ENCODE peak calls at places on chromosomes 5 and 9, in six cellular contexts. H is kidney, F is heart left ventricle, E is neural progenitor cell, T is PC-9, I is spleen. O is an unnamed sample. For H3K4me1, the result is how much of the 10 kb centered on the place peaks cover.

GRCh38 chr5:100643473-100643872 is 108.3 kb downstream of the FAM174A start:
- DNase-seq in H (no peak), F (no peak), E (peak), T (no peak), I (no peak), O (no peak)

GRCh38 chr5:160463775-160464465 is 42.3 kb downstream of the PTTG1 start:
- DNase-seq in H (no peak), F (no peak), E (no peak), T (peak), I (no peak), O (no peak)

GRCh38 chr5:32710335-32710858 is 724 bp upstream of the NPR3 start:
- DNase-seq in H (peak), F (peak), E (peak), T (no peak), I (no peak), O (no peak)

GRCh38 chr9:107486674-107487520 is 2.7 kb downstream of the KLF4 start:
- DNase-seq in H (peak), F (peak), E (no peak), T (peak), I (peak), O (no peak)

GRCh38 chr9:81578606-81579005 is 110.7 kb downstream of the TLE1 start:
- DNase-seq in H (no peak), F (no peak), E (no peak), T (no peak), I (no peak), O (no peak)

GRCh38 chr9:71909887-71910601 is 949 bp downstream of the ABHD17B start:
- DNase-seq in H (no peak), F (peak), E (peak), T (peak), I (no peak), O (peak)

GRCh38 chr5:36422957-36423356 is 121.3 kb upstream of the RANBP3L start:
- DNase-seq in H (no peak), F (no peak), E (no peak), T (no peak), I (no peak), O (no peak)

GRCh38 chr9:125190371-125190801 is 783 bp upstream of the PPP6C start:
- DNase-seq in H (no peak), F (no peak), E (peak), T (no peak), I (peak), O (no peak)

GRCh38 chr9:17349816-17350215 is 215.0 kb downstream of the CNTLN start:
- DNase-seq in H (no peak), F (no peak), E (no peak), T (no peak), I (no peak), O (no peak)

GRCh38 chr9:98881836-98882568 is 61.7 kb upstream of the COL15A1 start:
- DNase-seq in H (no peak), F (no peak), E (no peak), T (no peak), I (no peak), O (no peak)

GRCh38 chr5:82991678-82992323 is 85.4 kb downstream of the TMEM167A start:
- DNase-seq in H (no peak), F (no peak), E (no peak), T (no peak), I (no peak), O (no peak)

GRCh38 chr5:51378061-51378409 is 5.2 kb upstream of the ISL1 start:
- DNase-seq in H (no peak), F (no peak), E (no peak), T (no peak), I (no peak), O (no peak)

GRCh38 chr5:51378415-51378777 is 4.9 kb upstream of the ISL1 start:
- DNase-seq in H (no peak), F (no peak), E (peak), T (no peak), I (no peak), O (no peak)

GRCh38 chr5:51376504-51376903 is 6.7 kb upstream of the ISL1 start:
- DNase-seq in H (no peak), F (no peak), E (peak), T (no peak), I (no peak), O (no peak)

GRCh38 chr5:51378778-51379652 is 4.2 kb upstream of the ISL1 start:
- DNase-seq in H (no peak), F (no peak), E (peak), T (peak), I (no peak), O (no peak)

DNA sequence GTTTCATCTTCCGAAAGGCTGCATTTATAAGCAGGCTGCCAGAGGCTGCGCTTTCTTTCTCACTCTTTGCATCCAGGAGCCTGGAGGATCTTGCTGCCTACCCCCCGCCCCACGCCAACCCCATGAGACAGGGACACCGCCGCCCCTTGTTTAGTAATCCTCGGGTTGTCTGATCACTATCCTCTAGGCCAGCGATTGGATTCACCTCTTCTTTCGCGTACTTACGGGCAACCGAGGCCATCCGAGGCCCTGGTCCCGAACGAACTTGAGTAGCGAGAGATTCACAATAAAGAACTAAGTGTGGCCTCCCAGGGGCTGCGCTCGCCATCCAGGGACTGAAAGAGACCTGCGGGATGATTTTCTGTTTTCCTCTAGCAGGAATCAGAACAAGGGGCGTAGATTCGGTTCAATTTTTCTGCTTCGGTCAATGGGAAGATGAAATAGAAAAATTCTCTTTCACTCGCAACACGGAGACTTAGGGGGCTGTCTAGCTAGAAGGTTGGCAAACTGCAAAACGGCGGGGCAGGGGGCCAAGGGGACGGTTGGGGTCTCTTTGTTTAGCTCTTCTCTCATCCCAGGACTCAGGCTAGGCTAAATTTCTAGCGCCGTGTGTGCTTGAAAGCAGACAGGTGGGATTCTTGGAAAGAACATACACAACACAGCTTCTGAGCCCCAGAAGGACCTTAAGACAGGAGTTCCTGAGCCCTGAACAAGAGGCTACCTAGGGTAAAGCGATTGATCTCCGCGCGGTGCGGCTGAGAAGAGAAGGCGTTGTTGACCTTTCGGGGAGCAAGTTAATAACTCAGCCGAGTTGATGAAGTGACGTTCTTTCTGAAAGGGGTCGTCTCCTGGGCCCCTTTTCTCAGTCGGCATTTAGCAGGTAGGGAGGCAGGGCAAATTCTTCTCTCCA is 5.8 kb upstream of the ISL1 start:
- DNase-seq in H (no peak), F (no peak), E (peak), T (no peak), I (no peak), O (no peak)
- H3K4me3 ChIP-seq in H (no peak), F (no peak), E (peak), T (no peak), I (no peak), O (no peak)

GRCh38 chr5:3123763-3124157 is 372.3 kb upstream of the IRX2 start:
- DNase-seq in H (no peak), F (no peak), E (no peak), T (no peak), I (no peak), O (no peak)
- H3K4me1 ChIP-seq in H (under half), F (under half), E (half or more), T (under half), I (under half), O (under half)

GRCh38 chr9:114382951-114383865 is 4.6 kb downstream of the AKNA start:
- DNase-seq in H (peak), F (peak), E (peak), T (no peak), I (peak), O (no peak)
- H3K4me3 ChIP-seq in H (no peak), F (peak), E (no peak), T (no peak), I (peak), O (no peak)

GRCh38 chr9:127974002-127974768 is 6.6 kb downstream of the EEIG1 start:
- DNase-seq in H (no peak), F (peak), E (no peak), T (no peak), I (no peak), O (no peak)
- H3K4me1 ChIP-seq in H (half or more), F (under half), E (half or more), T (half or more), I (half or more), O (under half)

GRCh38 chr5:88667187-88668141 is 215.5 kb downstream of the MEF2C start:
- DNase-seq in H (peak), F (no peak), E (peak), T (no peak), I (no peak), O (no peak)
- H3K4me3 ChIP-seq in H (peak), F (peak), E (no peak), T (no peak), I (peak), O (no peak)

GRCh38 chr9:95037789-95038521 is 279.6 kb downstream of the FANCC start:
- DNase-seq in H (no peak), F (no peak), E (no peak), T (peak), I (no peak), O (no peak)

GRCh38 chr9:95038666-95039065 is 278.8 kb downstream of the FANCC start:
- DNase-seq in H (no peak), F (no peak), E (no peak), T (no peak), I (no peak), O (no peak)

GRCh38 chr9:95043826-95044225 is 273.7 kb downstream of the FANCC start:
- DNase-seq in H (no peak), F (no peak), E (no peak), T (no peak), I (no peak), O (no peak)

GRCh38 chr9:95036676-95037075 is 280.8 kb downstream of the FANCC start:
- DNase-seq in H (no peak), F (no peak), E (no peak), T (no peak), I (no peak), O (no peak)

DNA sequence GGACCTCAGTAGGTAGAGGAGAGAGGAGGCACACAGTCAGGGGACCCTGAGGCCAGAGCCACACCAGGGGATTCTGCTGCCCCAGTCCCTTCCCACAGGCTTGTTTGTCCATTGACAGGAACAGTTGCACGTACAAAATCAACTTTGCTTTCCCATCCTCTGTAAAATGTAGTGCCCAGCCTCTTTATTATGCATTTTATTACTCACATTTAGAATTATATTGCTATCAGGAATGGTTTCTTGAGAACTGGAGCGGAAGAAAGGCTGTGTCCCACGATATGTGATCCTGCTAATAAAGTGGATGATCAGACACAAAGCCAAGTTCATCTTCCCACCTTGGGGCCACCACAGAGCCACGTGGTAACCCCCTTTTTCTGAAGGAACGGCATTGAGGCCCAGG is 277.4 kb downstream of the FANCC start:
- DNase-seq in H (no peak), F (no peak), E (no peak), T (no peak), I (no peak), O (no peak)
- H3K4me1 ChIP-seq in H (under half), F (under half), E (under half), T (under half), I (under half), O (under half)

GRCh38 chr9:35812025-35812602 is at the start of gene SPAG8:
- DNase-seq in H (peak), F (peak), E (peak), T (peak), I (peak), O (peak)
- H3K4me3 ChIP-seq in H (peak), F (peak), E (peak), T (no peak), I (peak), O (peak)